ENCODE peak calls at places on chromosomes 1 and 21, in five cellular contexts. C is iPS DF 6.9; X is neural progenitor cell; E is effector memory CD4-positive, alpha-beta T cell; R is breast epithelium. Q is an unnamed sample. For H3K9me3, the result is how much of the 10 kb centered on the place peaks cover.

GRCh38 chr1:11967028-11967547 is 13.2 kb upstream of the MFN2 start:
- DNase-seq in C (peak), X (peak), E (no peak), R (no peak), Q (no peak)

GRCh38 chr1:227437495-227438008 is 119.3 kb upstream of the CDC42BPA start:
- DNase-seq in C (peak), X (peak), E (no peak), R (no peak), Q (no peak)

GRCh38 chr1:10178602-10179407 is 31.6 kb upstream of the KIF1B start:
- DNase-seq in C (no peak), X (peak), E (no peak), R (no peak), Q (no peak)

GRCh38 chr1:25486602-25487001 is 55.9 kb downstream of the MACO1 start:
- DNase-seq in C (no peak), X (no peak), E (no peak), R (no peak), Q (no peak)

GRCh38 chr1:88983791-88984552 is 8.5 kb downstream of the KYAT3 start:
- DNase-seq in C (no peak), X (peak), E (peak), R (no peak), Q (peak)

GRCh38 chr21:44050276-44050675 is 38.2 kb downstream of the TRAPPC10 start:
- DNase-seq in C (no peak), X (no peak), E (no peak), R (no peak), Q (no peak)

GRCh38 chr21:42565886-42566523 is 52.4 kb downstream of the SLC37A1 start:
- DNase-seq in C (no peak), X (no peak), E (no peak), R (no peak), Q (no peak)

GRCh38 chr21:39845581-39846130 is 21.6 kb upstream of the PCP4 start:
- DNase-seq in C (no peak), X (peak), E (no peak), R (no peak), Q (no peak)

GRCh38 chr1:227765261-227766014 is 30.2 kb downstream of the SNAP47 start:
- DNase-seq in C (no peak), X (no peak), E (no peak), R (no peak), Q (no peak)

GRCh38 chr1:150567341-150567716 is 12.1 kb downstream of the MCL1 start:
- DNase-seq in C (no peak), X (no peak), E (no peak), R (peak), Q (no peak)

GRCh38 chr1:12617511-12617900 is 504 bp downstream of the DHRS3 start:
- DNase-seq in C (no peak), X (no peak), E (peak), R (no peak), Q (peak)

GRCh38 chr21:36429672-36430546 is 44.7 kb downstream of the CHAF1B start:
- DNase-seq in C (no peak), X (peak), E (peak), R (peak), Q (peak)

GRCh38 chr1:8571200-8571984 is 246.0 kb downstream of the RERE start:
- DNase-seq in C (no peak), X (peak), E (no peak), R (no peak), Q (no peak)

GRCh38 chr1:27522860-27523665 is 33.1 kb upstream of the WASF2 start:
- DNase-seq in C (no peak), X (peak), E (no peak), R (no peak), Q (peak)

GRCh38 chr21:45971487-45972352 is 9.8 kb upstream of the COL6A1 start:
- DNase-seq in C (no peak), X (no peak), E (no peak), R (no peak), Q (no peak)

GRCh38 chr1:112044745-112045144 is 55.3 kb upstream of the KCND3 start:
- DNase-seq in C (no peak), X (no peak), E (no peak), R (no peak), Q (no peak)

GRCh38 chr1:204837440-204838084 is 33.1 kb upstream of the NFASC start:
- DNase-seq in C (peak), X (peak), E (no peak), R (no peak), Q (no peak)

GRCh38 chr1:66412689-66413088 is 121.3 kb upstream of the SGIP1 start:
- DNase-seq in C (no peak), X (no peak), E (no peak), R (no peak), Q (no peak)

GRCh38 chr21:46110499-46111192 is 12.7 kb downstream of the COL6A2 start:
- DNase-seq in C (no peak), X (no peak), E (no peak), R (peak), Q (peak)

GRCh38 chr1:85444381-85444780 is 20.6 kb downstream of the DDAH1 start:
- DNase-seq in C (no peak), X (no peak), E (no peak), R (no peak), Q (no peak)

GRCh38 chr21:45460611-45461368 is 55.8 kb downstream of the COL18A1 start:
- DNase-seq in C (no peak), X (no peak), E (no peak), R (no peak), Q (no peak)

GRCh38 chr1:238811211-238811610 is 575.2 kb upstream of the CHRM3 start:
- DNase-seq in C (no peak), X (no peak), E (no peak), R (no peak), Q (no peak)

GRCh38 chr1:74596770-74597169 is 76.8 kb downstream of the ERICH3 start:
- DNase-seq in C (no peak), X (peak), E (no peak), R (no peak), Q (no peak)

GRCh38 chr1:204449631-204450280 is 38.1 kb upstream of the PPP1R15B start:
- DNase-seq in C (no peak), X (no peak), E (no peak), R (no peak), Q (no peak)

GRCh38 chr21:45557611-45558043 is 15.4 kb upstream of the SLC19A1 start:
- DNase-seq in C (no peak), X (no peak), E (no peak), R (no peak), Q (no peak)

GRCh38 chr1:53134042-53134485 is 8.4 kb downstream of the SLC1A7 start:
- DNase-seq in C (no peak), X (no peak), E (no peak), R (no peak), Q (no peak)

GRCh38 chr1:185567006-185567405 is 167.2 kb upstream of the HMCN1 start:
- DNase-seq in C (no peak), X (no peak), E (peak), R (no peak), Q (no peak)

GRCh38 chr1:147273409-147274307 is 31.2 kb downstream of the CHD1L start:
- DNase-seq in C (peak), X (peak), E (no peak), R (no peak), Q (no peak)

GRCh38 chr1:93977546-93977945 is 68.3 kb upstream of the GCLM start:
- DNase-seq in C (no peak), X (no peak), E (no peak), R (no peak), Q (no peak)

GRCh38 chr1:36511804-36512798 is 29.4 kb upstream of the CSF3R start:
- DNase-seq in C (no peak), X (no peak), E (no peak), R (no peak), Q (no peak)

GRCh38 chr1:21239181-21239580 is 51.1 kb downstream of the ECE1 start:
- DNase-seq in C (no peak), X (no peak), E (no peak), R (no peak), Q (no peak)

GRCh38 chr1:231523816-231524215 is 4.7 kb upstream of the TSNAX start:
- DNase-seq in C (no peak), X (no peak), E (no peak), R (no peak), Q (no peak)

GRCh38 chr1:42004860-42005259 is 86.1 kb upstream of the HIVEP3 start:
- DNase-seq in C (no peak), X (no peak), E (no peak), R (no peak), Q (no peak)

DNA sequence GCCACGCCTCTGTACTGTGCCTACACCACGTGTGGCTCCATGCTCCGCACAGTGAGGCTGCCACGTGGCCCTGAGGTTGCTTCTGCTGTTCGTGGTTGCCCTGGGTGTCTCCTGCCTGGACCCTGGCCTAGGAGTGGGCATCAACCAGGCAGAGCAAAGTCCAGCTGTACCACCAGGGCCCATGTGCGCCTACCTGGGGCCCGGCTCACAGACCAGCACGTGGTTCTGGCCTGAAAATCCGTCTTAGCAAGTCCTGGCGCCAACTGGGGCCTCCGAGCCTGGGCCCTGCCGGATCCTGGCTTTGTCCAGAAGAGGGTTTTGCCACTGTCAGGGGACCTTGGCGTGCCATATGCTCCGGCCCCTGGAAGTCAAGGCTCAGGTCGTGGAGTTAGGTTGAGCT is 107.1 kb upstream of the TTC34 start:
- DNase-seq in C (no peak), X (no peak), E (no peak), R (no peak), Q (no peak)
- H3K9me3 ChIP-seq in C (under half), X (under half), E (under half), R (under half), Q (under half)

GRCh38 chr1:4965346-4965726 is 310.9 kb downstream of the AJAP1 start:
- DNase-seq in C (no peak), X (no peak), E (no peak), R (no peak), Q (no peak)
- H3K9me3 ChIP-seq in C (under half), X (under half), E (under half), R (under half), Q (under half)

DNA sequence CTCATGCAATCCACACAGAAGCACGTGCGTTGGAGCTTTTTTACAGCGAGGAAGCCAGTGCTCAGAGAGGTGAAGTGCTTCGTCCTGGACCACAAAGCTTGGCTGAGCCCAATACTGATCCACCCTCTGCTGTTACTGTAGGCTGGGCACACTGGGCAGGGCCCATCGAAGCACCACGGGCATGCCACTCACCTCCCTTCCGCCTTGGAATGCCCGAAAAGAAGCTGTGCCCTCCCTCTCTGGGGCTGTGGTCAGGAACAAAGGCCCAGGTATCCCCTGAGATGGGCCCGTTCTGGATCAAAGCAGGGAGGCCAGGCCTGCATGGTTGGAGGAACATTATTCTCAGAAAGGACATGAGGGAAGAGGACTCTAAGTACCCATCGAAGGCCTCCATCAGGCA is 206.7 kb upstream of the C1orf174 start:
- DNase-seq in C (no peak), X (no peak), E (no peak), R (no peak), Q (no peak)
- H3K9me3 ChIP-seq in C (under half), X (under half), E (under half), R (under half), Q (under half)

GRCh38 chr21:24224411-24224810 is 1382.9 kb downstream of the MRPL39 start:
- DNase-seq in C (no peak), X (no peak), E (no peak), R (no peak), Q (no peak)
- H3K9me3 ChIP-seq in C (under half), X (under half), E (under half), R (under half), Q (under half)

GRCh38 chr1:49552101-49552500 is 471.7 kb downstream of the AGBL4 start:
- DNase-seq in C (no peak), X (no peak), E (no peak), R (no peak), Q (no peak)

DNA sequence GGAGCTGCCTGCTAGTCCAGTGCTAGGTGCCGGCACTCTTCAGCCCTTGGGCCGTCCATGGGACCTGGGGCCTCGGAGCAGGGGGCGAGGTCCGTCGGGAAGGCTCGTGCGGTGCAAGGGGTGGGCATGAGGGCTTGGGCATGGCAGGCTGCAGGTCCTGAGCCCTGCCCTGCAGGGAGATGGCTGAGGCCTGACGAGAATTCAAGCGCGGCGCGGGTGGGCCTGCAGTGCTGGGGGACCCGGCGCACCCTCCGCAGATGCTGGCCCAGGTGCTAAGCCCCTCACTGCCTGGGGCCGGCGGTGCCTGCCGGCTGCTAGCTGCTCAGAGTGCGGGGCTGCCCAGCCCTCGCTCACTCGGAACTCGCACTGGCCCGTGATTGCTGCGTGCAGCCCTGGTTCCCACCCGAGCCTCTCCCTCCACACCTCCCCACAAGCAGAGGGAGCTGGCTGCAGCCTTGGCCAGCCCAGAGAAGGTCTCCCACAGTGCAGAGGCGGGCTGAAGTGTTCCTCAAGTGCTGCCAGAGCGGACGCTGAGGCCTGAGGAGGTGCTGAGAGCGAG is 467.0 kb downstream of the AGBL4 start:
- DNase-seq in C (no peak), X (no peak), E (no peak), R (no peak), Q (no peak)
- H3K9me3 ChIP-seq in C (under half), X (under half), E (under half), R (under half), Q (under half)

DNA sequence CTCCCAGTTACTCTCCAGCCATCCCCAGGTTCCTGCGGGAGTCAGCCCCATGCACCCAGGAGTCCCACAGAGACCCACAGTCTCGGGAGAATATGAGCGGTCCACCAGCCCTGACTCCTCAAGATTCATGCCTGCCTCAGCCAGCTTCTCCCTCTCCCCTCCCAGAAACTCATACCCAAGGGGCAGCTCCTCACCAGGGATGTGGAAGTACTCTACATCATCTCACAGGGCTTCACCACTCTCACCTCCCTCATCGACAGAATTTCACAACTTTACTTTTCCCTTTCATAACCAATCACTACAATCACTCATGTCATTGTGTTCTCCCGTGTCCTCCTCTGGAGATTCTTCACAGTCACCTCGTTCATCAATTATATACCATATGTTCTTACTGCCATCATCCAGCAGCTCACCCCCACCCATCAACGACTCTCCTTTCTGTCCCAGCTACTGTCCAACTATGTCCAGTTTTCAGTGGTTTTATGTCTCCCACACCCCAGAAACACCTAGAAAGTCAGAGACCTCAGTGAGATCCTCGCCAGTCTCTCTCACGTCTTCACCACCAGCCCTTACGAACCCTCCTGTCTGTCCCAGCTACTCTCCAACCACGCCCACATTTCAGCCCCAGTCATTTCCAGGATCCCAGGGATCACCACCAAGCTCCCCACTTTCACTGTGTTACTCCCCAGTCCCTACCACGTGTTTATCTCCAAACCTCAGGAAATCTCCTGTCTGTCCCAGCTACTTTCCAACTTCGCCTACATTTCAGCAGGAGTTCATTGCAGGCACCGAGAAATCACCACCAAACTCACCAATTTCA is 1530.1 kb upstream of the TPTE start:
- DNase-seq in C (peak), X (no peak), E (no peak), R (no peak), Q (no peak)
- H3K9me3 ChIP-seq in C (under half), X (under half), E (under half), R (under half), Q (under half)

GRCh38 chr1:214584805-214585766 is 17.9 kb upstream of the CENPF start:
- DNase-seq in C (no peak), X (peak), E (no peak), R (no peak), Q (no peak)
- H3K9me3 ChIP-seq in C (under half), X (under half), E (under half), R (under half), Q (under half)

GRCh38 chr1:157138220-157139124 is at the start of gene ETV3:
- DNase-seq in C (peak), X (peak), E (peak), R (peak), Q (peak)
- H3K9me3 ChIP-seq in C (under half), X (under half), E (under half), R (under half), Q (under half)

Q was measured in T-helper 17 cell.